ENCODE peak calls at places on chromosome 10, in four cellular contexts. X is K562, J is H1, Z is GM12878. M is an unnamed sample.

GRCh38 chr10:36819781-36820180 is 305.6 kb upstream of the ANKRD30A start:
- DNase-seq in Z (no peak), J (no peak), X (no peak), M (no peak)

GRCh38 chr10:12631216-12631615 is 281.9 kb downstream of the CAMK1D start:
- DNase-seq in J (no peak), Z (no peak), X (no peak), M (no peak)

GRCh38 chr10:18689498-18689897 is 30.3 kb downstream of the ARL5B start:
- DNase-seq in J (no peak), Z (no peak), X (no peak), M (no peak)

GRCh38 chr10:79482721-79483120 is 29.6 kb upstream of the EIF5AL1 start:
- DNase-seq in J (no peak), Z (no peak), X (no peak), M (no peak)

GRCh38 chr10:484441-484924 is 205.0 kb downstream of the DIP2C start:
- DNase-seq in X (no peak), Z (no peak), J (peak), M (no peak)

GRCh38 chr10:75959209-75959608 is 527.8 kb downstream of the LRMDA start:
- DNase-seq in J (no peak), X (no peak), Z (no peak), M (peak)

GRCh38 chr10:34637419-34637911 is 177.6 kb downstream of the PARD3 start:
- DNase-seq in J (peak), Z (peak), X (peak), M (peak)

GRCh38 chr10:30433286-30433778 is 652 bp upstream of the MAP3K8 start:
- DNase-seq in J (peak), Z (no peak), X (peak), M (peak)

GRCh38 chr10:73950569-73950968 is 39.6 kb downstream of the PLAU start:
- DNase-seq in X (no peak), Z (no peak), J (peak), M (no peak)

GRCh38 chr10:87930141-87930540 is 66.7 kb downstream of the PTEN start:
- DNase-seq in Z (no peak), J (no peak), X (no peak), M (no peak)

GRCh38 chr10:28532223-28532508 is 752 bp upstream of the WAC start:
- DNase-seq in Z (no peak), X (no peak), J (no peak), M (no peak)

GRCh38 chr10:93600446-93600860 is 582 bp downstream of the RBP4 start:
- DNase-seq in J (peak), Z (no peak), X (no peak), M (no peak)
- TF ChIP-seq EGR1 in J (no peak), Z (no peak), X (no peak), M (no peak)

DNA sequence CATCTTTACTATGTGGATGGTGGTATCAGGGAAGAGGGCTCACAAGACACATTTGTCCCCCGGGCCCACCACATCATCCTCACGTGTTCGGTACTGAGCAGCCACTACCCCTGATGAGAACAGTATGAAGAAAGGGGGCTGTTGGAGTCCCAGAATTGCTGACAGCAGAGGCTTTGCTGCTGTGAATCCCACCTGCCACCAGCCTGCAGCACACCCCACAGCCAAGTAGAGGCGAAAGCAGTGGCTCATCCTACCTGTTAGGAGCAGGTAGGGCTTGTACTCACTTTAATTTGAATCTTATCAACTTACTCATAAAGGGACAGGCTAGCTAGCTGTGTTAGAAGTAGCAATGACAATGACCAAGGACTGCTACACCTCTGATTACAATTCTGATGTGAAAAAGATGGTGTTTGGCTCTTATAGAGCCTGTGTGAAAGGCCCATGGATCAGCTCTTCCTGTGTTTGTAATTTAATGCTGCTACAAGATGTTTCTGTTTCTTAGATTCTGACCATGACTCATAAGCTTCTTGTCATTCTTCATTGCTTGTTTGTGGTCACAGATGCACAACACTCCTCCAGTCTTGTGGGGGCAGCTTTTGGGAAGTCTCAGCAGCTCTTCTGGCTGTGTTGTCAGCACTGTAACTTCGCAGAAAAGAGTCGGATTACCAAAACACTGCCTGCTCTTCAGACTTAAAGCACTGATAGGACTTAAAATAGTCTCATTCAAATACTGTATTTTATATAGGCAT is 9.1 kb upstream of the CSGALNACT2 start:
- DNase-seq in J (peak), X (peak), Z (no peak), M (peak)
- TF ChIP-seq RAD21 in J (no peak), X (no peak), Z (no peak), M (no peak)

DNA sequence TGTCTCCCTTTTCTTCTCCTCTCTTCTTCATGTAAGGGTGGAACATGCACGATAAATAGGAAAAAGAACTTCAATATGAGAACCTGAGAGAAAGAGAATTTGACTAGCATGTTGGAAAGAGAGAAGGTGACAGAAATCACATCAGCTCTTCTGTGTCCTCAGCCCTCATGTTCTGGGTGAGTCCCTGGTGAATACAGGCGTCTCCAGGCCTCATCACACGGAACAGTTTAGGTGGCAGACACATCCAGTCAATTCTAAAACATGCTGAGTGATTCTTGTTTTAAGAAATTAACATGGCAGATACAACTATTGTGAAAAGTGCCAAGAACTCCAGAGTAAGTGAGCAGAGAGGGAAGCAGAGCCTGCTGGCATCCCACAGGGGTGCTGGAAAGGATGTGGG is 96.1 kb downstream of the FAM107B start:
- DNase-seq in J (no peak), Z (no peak), X (no peak), M (no peak)
- TF ChIP-seq EGR1 in J (no peak), Z (no peak), X (no peak), M (no peak)

GRCh38 chr10:119511828-119512515 is 30.5 kb downstream of the RGS10 start:
- DNase-seq in Z (no peak), X (no peak), J (no peak), M (no peak)
- TF ChIP-seq RAD21 in Z (no peak), X (no peak), J (no peak), M (no peak)

GRCh38 chr10:113705344-113705878 is 25.7 kb downstream of the CASP7 start:
- DNase-seq in X (no peak), Z (no peak), J (no peak), M (no peak)

GRCh38 chr10:113709221-113709838 is 29.6 kb downstream of the CASP7 start:
- DNase-seq in J (no peak), X (no peak), Z (no peak), M (no peak)

GRCh38 chr10:113706623-113707022 is 26.9 kb downstream of the CASP7 start:
- DNase-seq in J (no peak), X (no peak), Z (no peak), M (no peak)

GRCh38 chr10:113708640-113709039 is 28.9 kb downstream of the CASP7 start:
- DNase-seq in J (no peak), Z (no peak), X (no peak), M (no peak)

GRCh38 chr10:113704637-113705343 is 25.1 kb downstream of the CASP7 start:
- DNase-seq in Z (no peak), X (peak), J (no peak), M (peak)
- TF ChIP-seq EGR1 in Z (no peak), X (no peak), J (no peak), M (no peak)

GRCh38 chr10:91691981-91692380 is 59.1 kb upstream of the PPP1R3C start:
- DNase-seq in X (no peak), Z (no peak), J (no peak), M (no peak)
- TF ChIP-seq RAD21 in X (no peak), Z (no peak), J (no peak), M (no peak)

GRCh38 chr10:130109796-130110235 is 814 bp downstream of the C10orf143 start:
- DNase-seq in X (peak), Z (peak), J (peak), M (peak)

GRCh38 chr10:130112821-130113220 is 2.2 kb upstream of the C10orf143 start:
- DNase-seq in X (no peak), J (no peak), Z (no peak), M (no peak)

GRCh38 chr10:130110236-130111114 is at the start of gene C10orf143:
- DNase-seq in J (peak), X (peak), Z (peak), M (peak)

GRCh38 chr10:130111115-130111847 is 651 bp upstream of the C10orf143 start:
- DNase-seq in X (peak), J (peak), Z (peak), M (peak)

DNA sequence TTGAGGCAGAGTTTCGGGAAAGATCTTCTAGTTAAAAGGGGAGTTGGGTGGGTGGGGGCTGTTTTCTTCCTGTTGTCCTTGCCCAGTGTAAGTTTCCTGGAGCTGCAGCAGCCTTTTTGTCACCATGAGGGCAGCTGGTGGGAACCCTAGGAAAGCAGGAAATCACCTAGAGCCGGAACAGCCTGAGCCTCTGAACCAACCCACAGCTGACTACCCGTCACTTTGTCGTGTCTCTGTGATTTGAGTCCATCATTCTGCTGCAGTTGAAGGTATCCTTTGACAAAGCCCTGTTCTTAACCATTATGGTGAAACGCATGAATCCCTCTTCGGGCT is 1.2 kb upstream of the C10orf143 start:
- DNase-seq in J (no peak), Z (no peak), X (no peak), M (no peak)
- TF ChIP-seq EGR1 in J (no peak), Z (no peak), X (no peak), M (no peak)

DNA sequence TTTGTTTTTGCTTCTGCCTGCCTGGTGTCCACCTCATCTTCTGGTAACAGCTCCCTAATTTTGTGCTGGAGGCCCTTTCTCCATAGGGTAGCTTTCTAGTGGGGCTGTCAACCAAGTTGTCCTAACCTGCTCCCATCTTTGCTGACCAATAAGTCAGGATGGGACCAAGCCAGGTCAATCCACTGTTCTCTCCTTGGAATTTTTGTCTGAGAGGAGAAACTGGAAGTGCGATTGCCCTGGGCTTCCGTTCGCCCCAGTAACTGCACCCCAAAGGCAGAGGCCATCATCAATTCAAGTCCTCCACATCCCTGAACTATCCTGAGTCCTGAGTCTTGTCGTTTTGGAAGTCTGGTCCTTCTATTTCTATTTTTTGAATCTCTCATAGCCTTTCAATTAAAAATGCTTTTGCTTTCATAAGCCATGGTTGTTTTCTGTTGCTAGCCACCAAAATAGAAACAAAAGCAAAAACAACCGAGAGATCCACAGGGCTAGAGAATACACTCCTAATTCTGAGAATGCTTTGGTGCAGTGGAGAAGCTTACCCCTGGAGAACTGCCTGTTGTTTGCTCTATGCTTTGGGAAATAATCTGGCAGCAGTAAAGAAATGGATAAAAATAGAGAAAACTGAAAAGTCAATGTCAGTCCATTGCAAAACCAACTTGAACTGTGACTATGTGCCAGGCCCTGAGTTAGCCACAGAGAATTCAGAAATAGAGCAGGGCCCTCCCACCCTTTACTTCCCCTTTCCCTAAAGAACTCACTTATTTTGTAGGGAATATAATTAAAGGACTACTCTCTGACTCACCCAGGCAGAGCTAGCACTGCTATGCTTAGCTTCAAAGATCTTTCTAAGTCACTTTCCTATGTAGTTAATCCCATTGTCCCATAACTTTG is 368.1 kb downstream of the CXCL12 start:
- DNase-seq in Z (no peak), X (no peak), J (no peak), M (no peak)
- TF ChIP-seq RAD21 in Z (no peak), X (no peak), J (no peak), M (no peak)

M was measured in HCT116.